ENCODE peak calls at places on chromosomes 5 and 9, in four cellular contexts. V, N, O and D are unnamed samples.

GRCh38 chr9:13500034-13500433 is 220.5 kb upstream of the MPDZ start:
- DNase-seq in V (no peak), N (no peak), O (peak; percentile 69), D (no peak)

GRCh38 chr5:1325870-1326546 is 18.9 kb downstream of the CLPTM1L start:
- DNase-seq in V (no peak), N (no peak), O (no peak), D (no peak)

GRCh38 chr9:113705938-113706519 is 170.1 kb upstream of the ZNF618 start:
- DNase-seq in V (no peak), N (no peak), O (no peak), D (no peak)

GRCh38 chr5:2094616-2094995 is 211.9 kb upstream of the IRX4 start:
- DNase-seq in V (no peak), N (no peak), O (no peak), D (no peak)

GRCh38 chr9:129889461-129889935 is 54.2 kb downstream of the USP20 start:
- DNase-seq in V (no peak), N (no peak), O (no peak), D (no peak)

GRCh38 chr5:95673076-95673475 is 9.7 kb downstream of the SPATA9 start:
- DNase-seq in V (no peak), N (peak; percentile 76), O (peak; percentile 56), D (peak; percentile 7)

GRCh38 chr5:174454464-174454863 is 269.9 kb upstream of the MSX2 start:
- DNase-seq in V (no peak), N (no peak), O (no peak), D (no peak)

GRCh38 chr5:174935854-174936474 is 211.6 kb downstream of the MSX2 start:
- DNase-seq in V (no peak), N (peak; percentile 72), O (peak; percentile 74), D (peak; percentile 38)

GRCh38 chr9:130181645-130182044 is 9.4 kb downstream of the NCS1 start:
- DNase-seq in V (no peak), N (no peak), O (no peak), D (no peak)

GRCh38 chr5:65446682-65447081 is 35.0 kb downstream of the ADAMTS6 start:
- DNase-seq in V (no peak), N (peak; percentile 50), O (no peak), D (no peak)

GRCh38 chr5:162268694-162269481 is 201.3 kb downstream of the GABRG2 start:
- DNase-seq in V (no peak), N (no peak), O (no peak), D (no peak)

GRCh38 chr9:129850821-129851540 is 15.7 kb downstream of the USP20 start:
- DNase-seq in V (no peak), N (no peak), O (no peak), D (peak; percentile 21)

GRCh38 chr5:14450055-14450524 is 131.5 kb upstream of the OTULINL start:
- DNase-seq in V (no peak), N (peak; percentile 96), O (peak; percentile 78), D (peak; percentile 97)

GRCh38 chr5:115946655-115947054 is 15.6 kb upstream of the LVRN start:
- DNase-seq in V (no peak), N (peak; percentile 37), O (no peak), D (peak; percentile 36)

GRCh38 chr5:125461641-125462072 is 715.2 kb upstream of the ZNF608 start:
- DNase-seq in V (no peak), N (peak; percentile 71), O (no peak), D (no peak)

GRCh38 chr5:126577415-126577814 is 17.6 kb downstream of the ALDH7A1 start:
- DNase-seq in V (no peak), N (no peak), O (no peak), D (no peak)

GRCh38 chr9:6153425-6153824 is 62.2 kb upstream of the IL33 start:
- DNase-seq in V (no peak), N (peak; percentile 20), O (no peak), D (no peak)

DNA sequence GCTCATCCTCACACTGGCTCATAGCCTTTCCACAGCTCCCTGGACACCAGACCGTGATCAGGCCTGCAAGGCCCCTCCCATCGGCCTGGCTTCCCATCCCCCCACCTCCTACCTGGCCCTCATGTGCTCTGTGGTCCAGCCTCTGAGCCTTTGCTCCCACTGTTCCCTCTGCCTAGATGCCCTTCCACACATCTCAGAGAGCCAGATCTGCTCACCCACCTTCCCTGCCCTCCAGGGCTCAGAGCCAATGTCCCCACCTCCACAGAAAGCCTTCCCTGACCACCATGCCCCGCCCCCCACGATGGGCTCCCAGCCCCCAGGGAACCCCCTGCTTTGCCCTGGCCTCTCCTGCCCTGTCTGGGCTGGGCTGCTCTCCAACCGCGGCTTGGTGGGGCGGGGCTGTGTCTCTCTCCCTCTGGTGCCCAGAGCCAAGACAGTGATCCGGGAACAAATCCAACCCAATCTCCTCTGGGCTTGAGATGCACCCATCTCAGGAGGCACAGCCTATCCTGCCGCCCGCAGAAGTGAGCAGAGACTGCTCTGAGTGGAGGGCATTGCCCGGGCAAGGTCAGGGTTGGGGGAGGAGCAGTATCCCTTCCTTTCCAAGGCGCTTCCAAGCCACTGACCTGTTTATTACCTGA is 1.6 kb downstream of the NINJ1 start:
- DNase-seq in V (no peak), N (peak; percentile 73), O (no peak), D (no peak)
- H3K27ac ChIP-seq in V (peak overlapping the region; percentile 97), N (no peak overlapping the region), O (peak overlapping the region; percentile 98), D (no peak overlapping the region)

DNA sequence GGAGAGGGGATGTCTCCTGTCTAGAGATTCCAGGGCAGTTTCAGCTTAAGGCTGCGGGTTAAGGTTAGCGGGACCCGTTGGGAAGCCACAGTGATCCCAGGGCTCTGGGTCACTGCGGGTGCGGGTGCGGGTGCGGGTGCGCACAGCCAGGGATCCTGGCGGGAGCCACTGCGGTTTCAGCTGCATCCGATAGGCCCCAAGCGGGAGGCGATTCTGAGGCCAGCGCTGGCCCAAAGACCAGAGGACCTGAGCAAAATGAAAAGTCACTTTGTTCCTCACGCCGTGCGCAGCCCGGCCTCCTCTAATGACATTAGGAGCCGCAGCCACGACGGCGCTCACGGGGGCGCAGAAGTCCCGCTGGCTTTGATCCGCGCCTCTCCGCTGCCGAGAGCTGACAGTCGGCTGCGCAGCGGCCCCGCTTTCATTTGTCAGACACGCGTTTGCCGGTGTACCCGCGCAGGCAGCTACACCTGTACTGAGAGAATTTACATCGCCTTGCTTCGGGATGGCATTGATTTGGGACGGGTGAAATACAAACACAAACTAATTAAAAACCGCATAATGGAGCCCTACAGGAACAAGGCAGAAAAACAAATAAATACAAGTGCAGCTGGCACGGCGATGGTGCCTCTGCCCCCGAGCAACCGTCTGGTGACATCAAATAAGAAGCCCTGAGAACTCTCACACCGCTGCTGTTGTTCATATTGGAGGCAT is 5.2 kb upstream of the IRX1 start:
- DNase-seq in V (no peak), N (no peak), O (no peak), D (no peak)
- TF ChIP-seq CTCF in V (no peak), N (no peak), O (no peak), D (no peak)

GRCh38 chr9:97635026-97635425 is 1.4 kb downstream of the NCBP1 start:
- DNase-seq in V (no peak), N (no peak), O (no peak), D (no peak)

GRCh38 chr9:97632992-97633858 is at the start of the genes NCBP1 and TSTD2:
- DNase-seq in V (peak; percentile 84), N (peak; percentile 99), O (peak; percentile 99), D (peak; percentile 96)

GRCh38 chr9:97632406-97632991 is 669 bp downstream of the TSTD2 start:
- DNase-seq in V (peak; percentile 22), N (peak; percentile 86), O (peak; percentile 78), D (peak; percentile 68)

GRCh38 chr9:97636903-97637302 is 3.3 kb downstream of the NCBP1 start:
- DNase-seq in V (no peak), N (no peak), O (no peak), D (no peak)

GRCh38 chr9:97633859-97634485 is 351 bp downstream of the NCBP1 start:
- DNase-seq in V (no peak), N (no peak), O (no peak), D (no peak)
- H3K36me3 ChIP-seq in V (no peaks in the 10 kb centered on the region), N (no peaks in the 10 kb centered on the region), O (no peaks in the 10 kb centered on the region), D (no peaks in the 10 kb centered on the region)

GRCh38 chr5:135086326-135086725 is 52.3 kb upstream of the PITX1 start:
- DNase-seq in V (no peak), N (no peak), O (no peak), D (no peak)
- H3K27ac ChIP-seq in V (no peak overlapping the region), N (no peak overlapping the region), O (no peak overlapping the region), D (no peak overlapping the region)

GRCh38 chr5:56025303-56025885 is 30.6 kb upstream of the IL6ST start:
- DNase-seq in V (no peak), N (no peak), O (no peak), D (no peak)
- TF ChIP-seq CTCF in V (no peak), N (no peak), O (no peak), D (no peak)

DNA sequence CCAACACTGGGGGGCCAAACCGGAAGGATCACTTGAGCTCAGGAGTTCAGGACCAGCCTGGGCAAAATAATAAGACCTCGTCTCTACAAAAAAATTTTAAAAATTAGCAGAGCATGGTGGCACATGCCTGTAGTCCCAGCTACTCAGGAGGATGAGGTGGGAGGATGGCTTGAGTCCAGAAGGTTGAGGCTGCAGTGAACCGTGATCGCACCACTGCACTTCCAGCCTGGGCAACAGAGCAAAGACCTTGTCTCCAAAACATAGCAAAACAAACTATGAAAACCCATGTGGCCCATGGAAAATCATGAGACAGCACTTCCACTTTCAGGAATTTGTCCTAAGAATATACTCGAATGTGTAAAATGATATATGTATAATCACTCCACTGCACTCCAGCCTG is 6.1 kb downstream of the SETX start:
- DNase-seq in V (no peak), N (no peak), O (no peak), D (no peak)
- H3K36me3 ChIP-seq in V (peaks cover 53% of the 10 kb centered on the region), N (peaks cover 64% of the 10 kb centered on the region), O (peaks cover 97% of the 10 kb centered on the region), D (peaks cover 66% of the 10 kb centered on the region)